ENCODE peak calls at places on chromosomes 3 and 15, in eight cellular contexts. L is transverse colon, M is ovary, Z is IMR-90, N is esophagus squamous epithelium, H is heart left ventricle, D is body of pancreas, Y is spleen. X is an unnamed sample.

GRCh38 chr15:101081900-101082299 is 162.7 kb downstream of the LRRK1 start:
- DNase-seq in Y (no peak), D (no peak), Z (no peak), M (no peak), L (no peak), H (no peak), N (no peak), X (no peak)

GRCh38 chr3:184375747-184376495 is 2.1 kb downstream of the THPO start:
- DNase-seq in Y (peak), L (no peak), H (no peak), N (no peak), M (no peak), Z (no peak), D (no peak), X (no peak)

GRCh38 chr3:27986204-27986879 is 255.1 kb upstream of the CMC1 start:
- DNase-seq in Z (no peak), D (no peak), M (no peak), Y (no peak), H (no peak), L (no peak), N (no peak), X (no peak)

GRCh38 chr15:66841953-66842681 is 140.1 kb downstream of the SMAD6 start:
- DNase-seq in M (peak), D (peak), L (peak), N (peak), Z (peak), H (peak), Y (peak), X (peak)

GRCh38 chr3:186506846-186507245 is 37.3 kb downstream of the CRYGS start:
- DNase-seq in Y (no peak), L (no peak), H (no peak), M (no peak), N (no peak), Z (no peak), D (no peak), X (no peak)

GRCh38 chr15:72319360-72319984 is 485 bp downstream of the CELF6 start:
- DNase-seq in N (no peak), H (peak), Y (peak), Z (peak), L (peak), M (peak), D (peak), X (peak)

GRCh38 chr3:126925411-126926171 is 57.3 kb upstream of the PLXNA1 start:
- DNase-seq in M (no peak), Y (peak), L (no peak), Z (peak), H (peak), N (no peak), D (no peak), X (peak)

GRCh38 chr15:90053685-90054466 is 48.4 kb downstream of the IDH2 start:
- DNase-seq in M (no peak), Y (no peak), D (no peak), Z (no peak), H (no peak), L (no peak), N (no peak), X (no peak)

GRCh38 chr15:69812881-69813280 is 284.8 kb downstream of the TLE3 start:
- DNase-seq in H (no peak), L (peak), Z (no peak), Y (no peak), M (no peak), D (no peak), N (no peak), X (no peak)

DNA sequence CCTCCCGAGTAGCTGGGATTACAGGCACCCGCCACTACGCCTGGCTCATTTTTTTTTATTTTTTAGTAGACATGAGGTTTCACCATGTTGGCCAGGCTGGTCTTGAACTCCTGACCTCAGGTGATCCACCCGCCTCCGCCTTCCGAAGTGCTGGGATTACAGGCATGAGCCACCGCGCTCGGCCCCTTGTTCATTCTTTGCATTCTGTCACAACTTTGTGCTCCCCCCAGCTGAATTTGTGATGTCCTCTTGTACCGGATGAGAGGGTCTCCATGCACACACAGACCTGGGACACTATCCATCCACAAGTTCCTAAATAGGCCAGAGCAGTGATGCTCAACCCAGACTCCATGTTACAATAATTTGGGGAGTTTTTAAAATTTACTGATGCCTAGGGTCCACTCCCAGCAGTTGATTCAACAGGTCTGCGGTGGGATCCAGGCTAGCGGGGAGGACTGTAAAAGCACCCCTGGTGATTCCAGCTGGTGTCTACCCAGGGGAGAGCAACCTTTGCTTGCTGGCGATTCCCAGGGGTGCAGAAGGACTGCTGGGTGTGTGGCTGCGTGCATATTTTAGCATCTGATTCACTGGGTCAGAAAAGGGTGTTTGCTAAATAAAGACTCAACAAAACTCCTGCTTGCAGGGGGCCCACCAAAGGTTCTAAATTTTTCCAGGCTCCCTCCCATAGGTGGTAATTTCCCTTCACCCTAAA is 995 bp downstream of the RASSF1 start:
- DNase-seq in N (no peak), D (no peak), L (no peak), H (no peak), M (no peak), Z (peak), Y (peak), X (no peak)
- H3K4me3 ChIP-seq in N (peak), D (no peak), L (peak), H (peak), M (peak), Z (peak), Y (peak), X (peak)

GRCh38 chr3:157491136-157491535 is 12.1 kb downstream of the VEPH1 start:
- DNase-seq in M (no peak), H (no peak), Z (no peak), D (no peak), Y (no peak), L (no peak), N (no peak), X (no peak)
- TF ChIP-seq POLR2A in M (no peak), H (no peak), Z (no peak), D (no peak), Y (no peak), L (no peak), N (no peak), X (no peak)

GRCh38 chr3:137100326-137100725 is 142.5 kb downstream of the IL20RB start:
- DNase-seq in H (no peak), M (no peak), Z (no peak), Y (no peak), D (no peak), L (no peak), N (no peak), X (no peak)

GRCh38 chr3:137110392-137110996 is 152.7 kb downstream of the IL20RB start:
- DNase-seq in L (no peak), H (no peak), D (peak), Y (no peak), M (no peak), Z (peak), N (no peak), X (no peak)

GRCh38 chr3:137103739-137104138 is 146.0 kb downstream of the IL20RB start:
- DNase-seq in L (no peak), D (no peak), H (no peak), Z (no peak), M (no peak), N (no peak), Y (no peak), X (no peak)

GRCh38 chr3:137105277-137105977 is 147.6 kb downstream of the IL20RB start:
- DNase-seq in Z (peak), H (peak), D (peak), Y (no peak), N (no peak), M (peak), L (no peak), X (no peak)
- H3K4me3 ChIP-seq in Z (no peak), H (no peak), D (no peak), Y (no peak), N (no peak), M (peak), L (no peak), X (no peak)

GRCh38 chr15:64095795-64096485 is at the start of gene SNX1:
- DNase-seq in N (peak), Z (peak), M (peak), L (peak), D (peak), Y (peak), H (peak), X (peak)
- TF ChIP-seq POLR2A in N (peak), Z (peak), M (peak), L (peak), D (peak), Y (peak), H (peak), X (peak)

GRCh38 chr3:108603689-108604088 is 14.2 kb downstream of the DZIP3 start:
- DNase-seq in Z (peak), D (no peak), N (no peak), M (no peak), H (no peak), L (no peak), Y (no peak), X (no peak)

GRCh38 chr3:108605491-108605890 is 16.0 kb downstream of the DZIP3 start:
- DNase-seq in N (no peak), L (no peak), Z (no peak), Y (no peak), D (no peak), M (no peak), H (no peak), X (no peak)

GRCh38 chr3:108605028-108605427 is 15.5 kb downstream of the DZIP3 start:
- DNase-seq in Y (no peak), L (no peak), H (no peak), M (no peak), N (no peak), D (no peak), Z (no peak), X (no peak)

GRCh38 chr3:108602249-108602934 is 12.9 kb downstream of the DZIP3 start:
- DNase-seq in L (no peak), M (no peak), Z (no peak), D (peak), N (no peak), H (no peak), Y (no peak), X (no peak)

GRCh38 chr3:108602935-108603294 is 13.4 kb downstream of the DZIP3 start:
- DNase-seq in M (no peak), H (no peak), L (no peak), D (no peak), Y (no peak), N (no peak), Z (no peak), X (no peak)
- H3K4me3 ChIP-seq in M (no peak), H (no peak), L (no peak), D (no peak), Y (no peak), N (no peak), Z (no peak), X (no peak)

DNA sequence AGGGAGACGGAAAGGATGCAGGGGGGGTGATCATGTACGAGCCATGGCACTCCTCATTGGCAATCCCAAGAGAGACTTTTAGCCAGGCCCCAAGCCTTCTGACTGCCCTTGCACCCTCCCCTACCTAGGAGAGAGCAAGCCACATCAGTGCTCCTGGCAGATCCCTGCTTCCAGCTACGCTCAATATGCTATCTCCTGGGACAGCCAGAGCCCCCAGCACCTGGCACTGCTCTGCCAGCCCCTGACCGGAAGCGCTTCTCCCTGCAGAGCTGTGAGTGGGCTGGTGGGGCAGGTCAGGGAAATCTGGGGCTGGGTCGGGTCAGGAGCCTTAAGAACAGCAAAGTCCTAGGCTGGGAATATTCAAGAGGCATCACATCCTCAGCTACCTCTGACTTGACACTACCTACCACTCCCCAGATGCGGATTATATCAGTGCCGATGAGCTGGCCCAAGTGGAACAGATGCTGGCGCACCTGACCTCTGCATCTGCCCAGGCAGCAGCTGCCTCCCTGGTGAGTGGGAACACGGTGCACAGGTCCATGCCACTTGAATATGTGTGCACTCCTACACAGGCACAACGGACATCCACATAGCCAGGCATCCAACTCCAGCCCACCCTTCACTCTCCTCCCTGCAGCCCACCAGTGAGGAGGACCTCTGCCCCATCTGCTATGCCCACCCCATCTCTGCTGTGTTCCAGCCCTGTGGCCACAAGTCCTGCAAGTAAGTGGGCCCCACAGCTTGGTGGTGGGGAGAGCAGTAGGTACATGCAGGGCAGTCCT is 1.1 kb upstream of the AMIGO3 start:
- DNase-seq in D (no peak), Y (peak), M (peak), N (no peak), Z (no peak), L (no peak), H (no peak), X (no peak)
- TF ChIP-seq POLR2A in D (no peak), Y (no peak), M (no peak), N (no peak), Z (no peak), L (no peak), H (no peak), X (no peak)

GRCh38 chr3:50242778-50243551 is 7.0 kb downstream of the GNAI2 start:
- DNase-seq in D (no peak), Y (peak), N (peak), Z (peak), H (peak), M (no peak), L (peak), X (peak)
- H3K4me3 ChIP-seq in D (no peak), Y (no peak), N (no peak), Z (no peak), H (peak), M (no peak), L (no peak), X (no peak)

X was measured in Peyer's patch.